ENCODE peak calls at places on chromosomes 16 and 17, in eight cellular contexts. U is cardiac muscle cell; P is hippocampal formation; X is lower leg skin; Q is neuronal stem cell; J is IMR-90; R is activated naive CD8-positive, alpha-beta T cell treated with anti-CD3 and anti-CD28 coated beads for 36 hours; S is T-helper 17 cell. L is an unnamed sample.

GRCh38 chr17:32873114-32873513 is 3.8 kb downstream of the MYO1D start:
- DNase-seq in U (no peak), P (no peak), X (no peak), Q (no peak), J (no peak), R (no peak), S (no peak), L (no peak)

GRCh38 chr17:1110844-1111598 is 68.8 kb downstream of the ABR start:
- DNase-seq in U (peak; percentile 50), P (peak; percentile 56), X (no peak), Q (no peak), J (peak; percentile 91), R (peak; percentile 59), S (no peak), L (no peak)

GRCh38 chr16:11145173-11145820 is 110.7 kb downstream of the SOCS1 start:
- DNase-seq in U (no peak), P (no peak), X (no peak), Q (no peak), J (peak; percentile 54), R (no peak), S (no peak), L (no peak)

GRCh38 chr17:81884520-81884919 is 6.9 kb downstream of the ALYREF start:
- DNase-seq in U (no peak), P (no peak), X (no peak), Q (no peak), J (no peak), R (no peak), S (no peak), L (no peak)

GRCh38 chr16:22366889-22367288 is 7.5 kb downstream of the CDR2 start:
- DNase-seq in U (no peak), P (no peak), X (no peak), Q (no peak), J (no peak), R (no peak), S (no peak), L (no peak)

GRCh38 chr17:7583253-7584109 is at the start of gene MPDU1:
- DNase-seq in U (peak; percentile 97), P (peak; percentile 96), X (peak; percentile 96), Q (peak; percentile 96), J (peak; percentile 96), R (peak; percentile 97), S (peak; percentile 87), L (peak; percentile 83)

GRCh38 chr17:74432484-74433391 is 850 bp downstream of the GPRC5C start:
- DNase-seq in U (no peak), P (no peak), X (no peak), Q (no peak), J (no peak), R (no peak), S (no peak), L (no peak)

GRCh38 chr17:56185491-56185890 is 32.2 kb downstream of the ANKFN1 start:
- DNase-seq in U (no peak), P (no peak), X (no peak), Q (no peak), J (peak; percentile 49), R (no peak), S (no peak), L (no peak)

GRCh38 chr16:2835638-2836493 is 5.8 kb downstream of the ZG16B start:
- DNase-seq in U (peak; percentile 15), P (no peak), X (no peak), Q (no peak), J (peak; percentile 98), R (no peak), S (no peak), L (no peak)

GRCh38 chr16:64238576-64238975 is 883.3 kb downstream of the CDH11 start:
- DNase-seq in U (no peak), P (no peak), X (no peak), Q (no peak), J (peak; percentile 23), R (no peak), S (no peak), L (no peak)

GRCh38 chr17:81831957-81832607 is 1.0 kb downstream of the MCRIP1 start:
- DNase-seq in U (no peak), P (no peak), X (no peak), Q (no peak), J (peak; percentile 41), R (peak; percentile 60), S (peak; percentile 30), L (peak; percentile 54)

GRCh38 chr17:18246109-18246725 is 12.3 kb downstream of the FLII start:
- DNase-seq in U (no peak), P (no peak), X (no peak), Q (no peak), J (no peak), R (no peak), S (no peak), L (no peak)

GRCh38 chr16:84513111-84514065 is 8.9 kb upstream of the MEAK7 start:
- DNase-seq in U (no peak), P (no peak), X (no peak), Q (no peak), J (peak; percentile 80), R (no peak), S (no peak), L (no peak)

GRCh38 chr17:50167371-50167770 is 1.6 kb downstream of the SGCA start:
- DNase-seq in U (no peak), P (no peak), X (no peak), Q (no peak), J (no peak), R (no peak), S (no peak), L (no peak)

GRCh38 chr17:31251075-31251474 is 46.0 kb downstream of the OMG start:
- DNase-seq in U (no peak), P (no peak), X (no peak), Q (no peak), J (no peak), R (no peak), S (no peak), L (no peak)